ENCODE peak calls at places on chromosomes 12 and 14, in ten cellular contexts. One of them, this sample, is unnamed.

GRCh38 chr12:97465012-97465345 is 2.4 kb downstream of the RMST start:
- DNase-seq in ovary: no peak
- DNase-seq in HTR-8/SVneo: no peak
- DNase-seq in KBM-7: no peak
- DNase-seq in pons: no peak
- DNase-seq in thoracic aorta: no peak
- DNase-seq in ecto neural progenitor cell: peak
- DNase-seq in left cardiac atrium: no peak
- DNase-seq in GM04504: no peak
- DNase-seq in WTC11: peak
- DNase-seq in this sample: no peak

GRCh38 chr14:93381644-93382043 is 34.7 kb downstream of the COX8C start:
- DNase-seq in GM04504: no peak
- DNase-seq in pons: no peak
- DNase-seq in ovary: no peak
- DNase-seq in WTC11: no peak
- DNase-seq in thoracic aorta: no peak
- DNase-seq in KBM-7: no peak
- DNase-seq in left cardiac atrium: no peak
- DNase-seq in HTR-8/SVneo: no peak
- DNase-seq in ecto neural progenitor cell: no peak
- DNase-seq in this sample: no peak

GRCh38 chr14:93619176-93619793 is 169.0 kb downstream of the PRIMA1 start:
- DNase-seq in pons: peak
- DNase-seq in ovary: no peak
- DNase-seq in ecto neural progenitor cell: no peak
- DNase-seq in HTR-8/SVneo: peak
- DNase-seq in left cardiac atrium: peak
- DNase-seq in thoracic aorta: no peak
- DNase-seq in WTC11: peak
- DNase-seq in GM04504: peak
- DNase-seq in KBM-7: peak
- DNase-seq in this sample: no peak

GRCh38 chr14:92964124-92965109 is 41.5 kb downstream of the CHGA start:
- DNase-seq in pons: no peak
- DNase-seq in HTR-8/SVneo: no peak
- DNase-seq in thoracic aorta: no peak
- DNase-seq in ecto neural progenitor cell: no peak
- DNase-seq in WTC11: no peak
- DNase-seq in KBM-7: no peak
- DNase-seq in left cardiac atrium: no peak
- DNase-seq in GM04504: no peak
- DNase-seq in ovary: no peak
- DNase-seq in this sample: peak

GRCh38 chr12:49542592-49543160 is 3.8 kb downstream of the KCNH3 start:
- DNase-seq in pons: no peak
- DNase-seq in ecto neural progenitor cell: no peak
- DNase-seq in GM04504: no peak
- DNase-seq in ovary: no peak
- DNase-seq in thoracic aorta: no peak
- DNase-seq in left cardiac atrium: no peak
- DNase-seq in WTC11: no peak
- DNase-seq in HTR-8/SVneo: no peak
- DNase-seq in KBM-7: no peak
- DNase-seq in this sample: peak

GRCh38 chr12:102970780-102971179 is 13.3 kb downstream of the ASCL1 start:
- DNase-seq in WTC11: no peak
- DNase-seq in KBM-7: no peak
- DNase-seq in pons: no peak
- DNase-seq in left cardiac atrium: no peak
- DNase-seq in HTR-8/SVneo: no peak
- DNase-seq in GM04504: no peak
- DNase-seq in thoracic aorta: no peak
- DNase-seq in ovary: no peak
- DNase-seq in ecto neural progenitor cell: no peak
- DNase-seq in this sample: no peak

GRCh38 chr12:6567824-6568617 is at the start of gene NOP2:
- DNase-seq in WTC11: peak
- DNase-seq in thoracic aorta: peak
- DNase-seq in HTR-8/SVneo: peak
- DNase-seq in ovary: peak
- DNase-seq in left cardiac atrium: peak
- DNase-seq in GM04504: peak
- DNase-seq in KBM-7: peak
- DNase-seq in ecto neural progenitor cell: peak
- DNase-seq in pons: peak
- DNase-seq in this sample: peak

GRCh38 chr12:132477703-132478432 is 12.1 kb upstream of the FBRSL1 start:
- DNase-seq in left cardiac atrium: no peak
- DNase-seq in KBM-7: no peak
- DNase-seq in HTR-8/SVneo: no peak
- DNase-seq in WTC11: no peak
- DNase-seq in pons: no peak
- DNase-seq in ecto neural progenitor cell: no peak
- DNase-seq in thoracic aorta: no peak
- DNase-seq in GM04504: no peak
- DNase-seq in ovary: no peak
- DNase-seq in this sample: peak

GRCh38 chr14:104697892-104698583 is 8.6 kb downstream of the INF2 start:
- DNase-seq in thoracic aorta: no peak
- DNase-seq in GM04504: no peak
- DNase-seq in pons: no peak
- DNase-seq in WTC11: no peak
- DNase-seq in left cardiac atrium: no peak
- DNase-seq in HTR-8/SVneo: no peak
- DNase-seq in ovary: no peak
- DNase-seq in KBM-7: no peak
- DNase-seq in ecto neural progenitor cell: no peak
- DNase-seq in this sample: no peak

GRCh38 chr12:130622803-130623202 is 93.3 kb downstream of the RIMBP2 start:
- DNase-seq in thoracic aorta: no peak
- DNase-seq in WTC11: no peak
- DNase-seq in ecto neural progenitor cell: no peak
- DNase-seq in KBM-7: no peak
- DNase-seq in left cardiac atrium: no peak
- DNase-seq in HTR-8/SVneo: no peak
- DNase-seq in GM04504: no peak
- DNase-seq in ovary: no peak
- DNase-seq in pons: no peak
- DNase-seq in this sample: no peak

GRCh38 chr14:22553445-22553844 is 35.6 kb downstream of the DAD1 start:
- DNase-seq in WTC11: no peak
- DNase-seq in ecto neural progenitor cell: no peak
- DNase-seq in GM04504: no peak
- DNase-seq in ovary: no peak
- DNase-seq in left cardiac atrium: no peak
- DNase-seq in KBM-7: no peak
- DNase-seq in thoracic aorta: no peak
- DNase-seq in HTR-8/SVneo: no peak
- DNase-seq in pons: no peak
- DNase-seq in this sample: no peak

GRCh38 chr14:104106471-104106991 is 21.0 kb downstream of the ASPG start:
- DNase-seq in pons: no peak
- DNase-seq in ovary: no peak
- DNase-seq in HTR-8/SVneo: no peak
- DNase-seq in KBM-7: no peak
- DNase-seq in ecto neural progenitor cell: peak
- DNase-seq in GM04504: no peak
- DNase-seq in WTC11: peak
- DNase-seq in thoracic aorta: no peak
- DNase-seq in left cardiac atrium: peak
- DNase-seq in this sample: peak

GRCh38 chr12:78035913-78036658 is 205.4 kb downstream of the NAV3 start:
- DNase-seq in thoracic aorta: no peak
- DNase-seq in HTR-8/SVneo: no peak
- DNase-seq in left cardiac atrium: no peak
- DNase-seq in KBM-7: no peak
- DNase-seq in GM04504: no peak
- DNase-seq in ecto neural progenitor cell: no peak
- DNase-seq in ovary: no peak
- DNase-seq in pons: peak
- DNase-seq in WTC11: no peak
- DNase-seq in this sample: peak

GRCh38 chr12:104890463-104891096 is 67.5 kb downstream of the SLC41A2 start:
- DNase-seq in HTR-8/SVneo: no peak
- DNase-seq in left cardiac atrium: no peak
- DNase-seq in WTC11: no peak
- DNase-seq in ovary: no peak
- DNase-seq in KBM-7: no peak
- DNase-seq in ecto neural progenitor cell: no peak
- DNase-seq in GM04504: no peak
- DNase-seq in thoracic aorta: no peak
- DNase-seq in pons: no peak
- DNase-seq in this sample: no peak

GRCh38 chr14:68349900-68350323 is 443.0 kb downstream of the ZFP36L1 start:
- DNase-seq in pons: no peak
- DNase-seq in WTC11: no peak
- DNase-seq in KBM-7: no peak
- DNase-seq in GM04504: no peak
- DNase-seq in ovary: no peak
- DNase-seq in HTR-8/SVneo: no peak
- DNase-seq in thoracic aorta: no peak
- DNase-seq in left cardiac atrium: no peak
- DNase-seq in ecto neural progenitor cell: no peak
- DNase-seq in this sample: no peak

GRCh38 chr12:101455685-101456084 is 19.5 kb upstream of the SPIC start:
- DNase-seq in HTR-8/SVneo: no peak
- DNase-seq in left cardiac atrium: no peak
- DNase-seq in ecto neural progenitor cell: no peak
- DNase-seq in KBM-7: no peak
- DNase-seq in thoracic aorta: no peak
- DNase-seq in ovary: no peak
- DNase-seq in GM04504: no peak
- DNase-seq in pons: no peak
- DNase-seq in WTC11: no peak
- DNase-seq in this sample: no peak

GRCh38 chr14:64899958-64900357 is 14.3 kb upstream of the CHURC1 start:
- DNase-seq in pons: no peak
- DNase-seq in GM04504: no peak
- DNase-seq in HTR-8/SVneo: no peak
- DNase-seq in KBM-7: no peak
- DNase-seq in ovary: no peak
- DNase-seq in left cardiac atrium: no peak
- DNase-seq in ecto neural progenitor cell: no peak
- DNase-seq in thoracic aorta: no peak
- DNase-seq in WTC11: no peak
- DNase-seq in this sample: no peak

GRCh38 chr14:50362791-50363733 is 33.6 kb downstream of the CDKL1 start:
- DNase-seq in left cardiac atrium: no peak
- DNase-seq in ecto neural progenitor cell: no peak
- DNase-seq in GM04504: no peak
- DNase-seq in HTR-8/SVneo: no peak
- DNase-seq in pons: no peak
- DNase-seq in thoracic aorta: no peak
- DNase-seq in WTC11: no peak
- DNase-seq in KBM-7: peak
- DNase-seq in ovary: no peak
- DNase-seq in this sample: no peak

GRCh38 chr12:57454566-57455373 is at the start of gene INHBE:
- DNase-seq in thoracic aorta: no peak
- DNase-seq in HTR-8/SVneo: no peak
- DNase-seq in left cardiac atrium: no peak
- DNase-seq in ecto neural progenitor cell: peak
- DNase-seq in WTC11: peak
- DNase-seq in KBM-7: no peak
- DNase-seq in GM04504: peak
- DNase-seq in ovary: no peak
- DNase-seq in pons: no peak
- DNase-seq in this sample: no peak

GRCh38 chr14:55707365-55707804 is 127.4 kb downstream of the KTN1 start:
- DNase-seq in WTC11: no peak
- DNase-seq in ecto neural progenitor cell: no peak
- DNase-seq in left cardiac atrium: no peak
- DNase-seq in GM04504: no peak
- DNase-seq in KBM-7: peak
- DNase-seq in HTR-8/SVneo: peak
- DNase-seq in pons: peak
- DNase-seq in ovary: no peak
- DNase-seq in thoracic aorta: no peak
- DNase-seq in this sample: no peak

GRCh38 chr12:109258607-109259544 is 50.2 kb downstream of the FOXN4 start:
- DNase-seq in KBM-7: no peak
- DNase-seq in ovary: no peak
- DNase-seq in HTR-8/SVneo: no peak
- DNase-seq in GM04504: no peak
- DNase-seq in left cardiac atrium: no peak
- DNase-seq in ecto neural progenitor cell: no peak
- DNase-seq in WTC11: no peak
- DNase-seq in pons: no peak
- DNase-seq in thoracic aorta: no peak
- DNase-seq in this sample: no peak

GRCh38 chr14:100651999-100652508 is 64.8 kb upstream of the BEGAIN start:
- DNase-seq in GM04504: no peak
- DNase-seq in WTC11: no peak
- DNase-seq in left cardiac atrium: no peak
- DNase-seq in thoracic aorta: no peak
- DNase-seq in HTR-8/SVneo: no peak
- DNase-seq in pons: no peak
- DNase-seq in ecto neural progenitor cell: no peak
- DNase-seq in KBM-7: no peak
- DNase-seq in ovary: no peak
- DNase-seq in this sample: peak

GRCh38 chr14:61388173-61388975 is 67.0 kb downstream of the PRKCH start:
- DNase-seq in pons: peak
- DNase-seq in thoracic aorta: no peak
- DNase-seq in WTC11: no peak
- DNase-seq in KBM-7: peak
- DNase-seq in ecto neural progenitor cell: no peak
- DNase-seq in HTR-8/SVneo: peak
- DNase-seq in left cardiac atrium: no peak
- DNase-seq in GM04504: no peak
- DNase-seq in ovary: no peak
- DNase-seq in this sample: no peak

This sample was measured in Right ventricle myocardium inferior.